ENCODE peak calls at places on chromosomes 5 and 9, in seven cellular contexts. M, G, X, F, A, U and H are unnamed samples.

GRCh38 chr9:89562186-89562814 is 42.5 kb upstream of the GADD45G start:
- DNase-seq in M (no peak), G (no peak), X (no peak), F (no peak), A (no peak), U (no peak), H (no peak)

GRCh38 chr9:130918870-130919558 is 20.0 kb downstream of the FIBCD1 start:
- DNase-seq in M (no peak), G (no peak), X (no peak), F (no peak), A (no peak), U (no peak), H (no peak)

GRCh38 chr9:92980085-92980745 is 32.9 kb downstream of the FGD3 start:
- DNase-seq in M (no peak), G (peak; percentile 35), X (no peak), F (no peak), A (no peak), U (no peak), H (no peak)

GRCh38 chr5:123517479-123517878 is 5.5 kb downstream of the CSNK1G3 start:
- DNase-seq in M (no peak), G (peak; percentile 26), X (no peak), F (no peak), A (no peak), U (no peak), H (no peak)

GRCh38 chr9:95436416-95436815 is 80.4 kb downstream of the PTCH1 start:
- DNase-seq in M (no peak), G (no peak), X (no peak), F (no peak), A (no peak), U (no peak), H (no peak)

GRCh38 chr9:105413486-105414068 is 34.3 kb upstream of the FSD1L start:
- DNase-seq in M (no peak), G (no peak), X (no peak), F (no peak), A (no peak), U (peak; percentile 64), H (peak; percentile 69)

GRCh38 chr9:2271426-2271825 is 256.3 kb downstream of the SMARCA2 start:
- DNase-seq in M (no peak), G (no peak), X (no peak), F (no peak), A (no peak), U (peak; percentile 28), H (no peak)

GRCh38 chr9:18473551-18474279 is at the start of gene ADAMTSL1:
- DNase-seq in M (peak; percentile 59), G (no peak), X (no peak), F (peak; percentile 31), A (no peak), U (peak; percentile 68), H (peak; percentile 89)

GRCh38 chr5:138082033-138082432 is 1.8 kb upstream of the WNT8A start:
- DNase-seq in M (no peak), G (peak; percentile 38), X (no peak), F (no peak), A (no peak), U (no peak), H (peak; percentile 10)

GRCh38 chr9:92974161-92974661 is 26.9 kb downstream of the FGD3 start:
- DNase-seq in M (no peak), G (no peak), X (no peak), F (no peak), A (no peak), U (no peak), H (no peak)

GRCh38 chr5:148905541-148905940 is 79.1 kb downstream of the ADRB2 start:
- DNase-seq in M (no peak), G (no peak), X (no peak), F (no peak), A (no peak), U (no peak), H (no peak)

GRCh38 chr9:124261787-124262595 is 4.2 kb downstream of the NEK6 start:
- DNase-seq in M (no peak), G (no peak), X (no peak), F (no peak), A (no peak), U (no peak), H (no peak)

GRCh38 chr5:135680713-135681112 is 101.9 kb upstream of the CXCL14 start:
- DNase-seq in M (no peak), G (no peak), X (no peak), F (no peak), A (no peak), U (no peak), H (no peak)

GRCh38 chr5:52725065-52725746 is 62.5 kb upstream of the ITGA1 start:
- DNase-seq in M (no peak), G (peak; percentile 10), X (no peak), F (no peak), A (peak; percentile 66), U (no peak), H (no peak)

GRCh38 chr5:141815051-141815795 is 63.0 kb downstream of the PCDH1 start:
- DNase-seq in M (no peak), G (no peak), X (no peak), F (no peak), A (no peak), U (no peak), H (no peak)

GRCh38 chr5:43367453-43367852 is 44.7 kb downstream of the CCL28 start:
- DNase-seq in M (no peak), G (no peak), X (no peak), F (no peak), A (no peak), U (no peak), H (no peak)

GRCh38 chr5:35438786-35439185 is 178.9 kb upstream of the SPEF2 start:
- DNase-seq in M (no peak), G (no peak), X (no peak), F (no peak), A (no peak), U (no peak), H (no peak)

GRCh38 chr9:118330191-118330986 is 626.2 kb downstream of the TLR4 start:
- DNase-seq in M (no peak), G (no peak), X (no peak), F (no peak), A (no peak), U (no peak), H (no peak)

GRCh38 chr9:86713970-86714369 is 233.3 kb downstream of the GAS1 start:
- DNase-seq in M (no peak), G (no peak), X (no peak), F (no peak), A (no peak), U (no peak), H (no peak)

GRCh38 chr9:133050142-133050541 is 11.6 kb upstream of the CEL start:
- DNase-seq in M (no peak), G (no peak), X (no peak), F (no peak), A (no peak), U (peak; percentile 48), H (no peak)

GRCh38 chr5:110073534-110073933 is 383.8 kb downstream of the MAN2A1 start:
- DNase-seq in M (no peak), G (no peak), X (no peak), F (no peak), A (no peak), U (no peak), H (no peak)
- H3K9me3 ChIP-seq in M (no peaks in the 10 kb centered on the region), G (no peaks in the 10 kb centered on the region), X (no peaks in the 10 kb centered on the region), F (no peaks in the 10 kb centered on the region), A (no peaks in the 10 kb centered on the region), U (no peaks in the 10 kb centered on the region), H (no peaks in the 10 kb centered on the region)

GRCh38 chr9:108784128-108784490 is 71.7 kb downstream of the ACTL7B start:
- DNase-seq in M (no peak), G (no peak), X (no peak), F (no peak), A (no peak), U (no peak), H (no peak)

GRCh38 chr9:108783318-108784127 is 72.3 kb downstream of the ACTL7B start:
- DNase-seq in M (no peak), G (no peak), X (no peak), F (no peak), A (no peak), U (no peak), H (no peak)

GRCh38 chr9:108784998-108785397 is 70.8 kb downstream of the ACTL7B start:
- DNase-seq in M (no peak), G (no peak), X (no peak), F (no peak), A (no peak), U (no peak), H (no peak)

GRCh38 chr9:108779506-108779905 is 76.3 kb downstream of the ACTL7B start:
- DNase-seq in M (no peak), G (no peak), X (no peak), F (no peak), A (no peak), U (no peak), H (no peak)

GRCh38 chr9:108780949-108781734 is 74.6 kb downstream of the ACTL7B start:
- DNase-seq in M (no peak), G (no peak), X (no peak), F (no peak), A (no peak), U (no peak), H (no peak)
- H3K4me1 ChIP-seq in M (no peaks in the 10 kb centered on the region), G (no peaks in the 10 kb centered on the region), X (no peaks in the 10 kb centered on the region), F (peaks cover 25% of the 10 kb centered on the region), A (no peaks in the 10 kb centered on the region), U (no peaks in the 10 kb centered on the region), H (no peaks in the 10 kb centered on the region)

DNA sequence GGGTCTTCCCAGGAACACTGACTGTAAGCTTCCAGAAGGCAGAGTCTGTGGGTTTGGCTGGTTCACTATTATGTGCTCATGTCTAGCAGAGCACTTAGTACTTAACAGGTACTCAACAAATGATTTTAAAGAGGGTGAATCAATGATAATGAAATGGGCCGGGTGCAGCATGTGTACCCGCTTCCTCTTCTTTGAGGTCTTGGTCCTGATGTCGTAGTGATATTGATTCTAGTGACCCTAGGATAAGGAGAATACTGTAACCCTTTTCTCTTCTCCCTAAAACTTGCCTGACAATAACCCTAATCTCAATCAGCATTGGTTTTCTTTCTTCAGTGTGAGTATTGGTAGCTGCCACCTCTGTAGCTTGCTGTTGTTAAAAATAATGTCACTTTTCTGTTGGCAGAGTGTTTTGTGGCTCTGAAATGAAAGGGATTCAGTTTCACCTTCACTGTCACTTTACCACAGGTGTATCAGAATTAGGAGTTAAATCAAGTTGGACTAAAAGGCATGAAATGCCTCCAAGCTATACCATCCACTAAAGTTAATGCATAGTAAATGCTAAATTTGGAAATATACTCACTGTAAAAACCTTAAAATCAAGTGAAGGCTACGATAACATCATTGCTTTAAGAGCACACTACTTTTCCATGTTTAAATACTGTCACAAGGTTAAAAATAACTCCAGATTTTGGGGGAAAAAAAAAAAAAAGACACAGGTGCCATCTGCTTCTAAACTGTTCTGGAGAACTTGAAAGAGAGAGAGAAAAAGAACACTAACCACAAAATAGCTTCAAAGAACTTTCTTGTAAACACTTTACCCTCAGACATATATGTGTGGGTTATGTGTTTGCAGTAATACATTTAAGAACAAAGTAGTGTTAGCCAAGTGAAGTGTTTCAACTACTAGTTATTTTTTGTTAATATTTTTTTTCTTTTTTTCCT is 6.0 kb downstream of the CAMK4 start:
- DNase-seq in M (no peak), G (peak; percentile 58), X (no peak), F (no peak), A (no peak), U (no peak), H (no peak)
- H3K4me3 ChIP-seq in M (no peak overlapping the region), G (no peak overlapping the region), X (no peak overlapping the region), F (no peak overlapping the region), A (peak overlapping the region; percentile 46), U (no peak overlapping the region), H (no peak overlapping the region)

DNA sequence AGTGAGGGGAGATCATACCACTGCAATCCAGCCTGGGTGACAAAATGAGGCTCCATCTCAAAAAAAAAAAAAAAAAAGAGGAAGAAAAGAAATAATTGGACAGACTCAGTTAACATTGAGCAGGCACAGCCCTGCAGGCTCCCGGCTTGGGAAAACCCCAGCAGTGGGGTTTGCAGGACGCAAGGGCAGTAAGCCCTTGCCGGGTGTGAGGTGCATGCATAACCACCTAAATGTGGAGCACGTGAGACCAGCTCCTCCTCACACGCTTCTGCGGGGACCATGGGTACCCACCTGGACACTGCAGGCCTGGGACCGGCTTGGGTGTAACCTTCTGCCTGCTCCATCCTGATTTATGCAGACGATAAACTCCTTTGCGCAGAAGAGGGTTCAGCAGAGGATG is 4.8 kb upstream of the SLC6A18 start:
- DNase-seq in M (no peak), G (no peak), X (no peak), F (no peak), A (no peak), U (no peak), H (no peak)
- H3K9me3 ChIP-seq in M (no peaks in the 10 kb centered on the region), G (no peaks in the 10 kb centered on the region), X (no peaks in the 10 kb centered on the region), F (no peaks in the 10 kb centered on the region), A (no peaks in the 10 kb centered on the region), U (peaks cover 7% of the 10 kb centered on the region), H (no peaks in the 10 kb centered on the region)